ENCODE peak calls at places on chromosomes 3 and 15, in ten cellular contexts. Z is NCI-H526 treated with DMSO at 0.1 percent for 48 hours; W is RWPE1; H is GM19239; Q is iris pigment epithelial cell; M is T follicular helper cell; I is HT1080; R is EH; O is CD8-positive, alpha-beta T cell; C is GDM1. U is an unnamed sample.
A peak's percentile ranks its signal among the peaks of the same experiment; 100 is the strongest.

GRCh38 chr3:195196266-195196665 is 74.7 kb downstream of the XXYLT1 start:
- DNase-seq in M (no peak), O (no peak), Z (no peak), I (peak; percentile 79), W (peak; percentile 34), H (no peak), Q (peak; percentile 69), R (peak; percentile 69), C (no peak), U (no peak)

GRCh38 chr3:24290596-24290995 is 204.1 kb downstream of the THRB start:
- DNase-seq in C (no peak), M (no peak), H (no peak), Z (no peak), I (no peak), W (no peak), O (no peak), Q (peak; percentile 42), R (peak; percentile 8), U (no peak)

GRCh38 chr3:184737063-184737462 is 25.2 kb upstream of the MAGEF1 start:
- DNase-seq in C (no peak), R (peak; percentile 41), H (no peak), O (no peak), Q (no peak), M (no peak), W (no peak), Z (no peak), I (no peak), U (no peak)

GRCh38 chr15:90401499-90401898 is 13.5 kb downstream of the IQGAP1 start:
- DNase-seq in Q (no peak), M (no peak), Z (no peak), C (no peak), H (no peak), I (no peak), O (no peak), W (no peak), R (no peak), U (no peak)

GRCh38 chr3:109563149-109563548 is 225.8 kb upstream of the DPPA4 start:
- DNase-seq in M (no peak), R (no peak), Q (no peak), Z (no peak), W (no peak), O (peak; percentile 53), H (no peak), I (peak; percentile 40), C (no peak), U (no peak)

GRCh38 chr15:29131336-29132109 is 138.1 kb downstream of the NSMCE3 start:
- DNase-seq in Q (no peak), I (no peak), O (no peak), H (no peak), Z (no peak), W (no peak), C (no peak), R (no peak), M (no peak), U (no peak)

GRCh38 chr3:46422617-46423016 is 15.6 kb downstream of the CCRL2 start:
- DNase-seq in C (no peak), Q (peak; percentile 11), Z (no peak), M (no peak), O (no peak), H (no peak), R (no peak), W (peak; percentile 82), I (peak; percentile 90), U (no peak)

GRCh38 chr3:72595927-72596610 is 252.2 kb downstream of the SHQ1 start:
- DNase-seq in C (no peak), H (no peak), O (no peak), W (no peak), R (peak; percentile 66), M (no peak), Q (no peak), Z (no peak), I (peak; percentile 18), U (no peak)

GRCh38 chr15:78551902-78552301 is 11.7 kb downstream of the PSMA4 start:
- DNase-seq in W (no peak), O (no peak), I (no peak), Z (no peak), H (no peak), Q (no peak), M (no peak), R (no peak), C (no peak), U (no peak)

GRCh38 chr3:182603501-182603900 is 189.8 kb upstream of the ATP11B start:
- DNase-seq in O (no peak), Z (no peak), M (no peak), W (no peak), C (no peak), R (no peak), Q (no peak), H (no peak), I (no peak), U (no peak)

GRCh38 chr3:166405465-166405864 is 568.2 kb upstream of the BCHE start:
- DNase-seq in Z (no peak), Q (no peak), C (no peak), M (no peak), W (no peak), O (no peak), R (no peak), H (no peak), I (no peak), U (no peak)

GRCh38 chr3:10344147-10344943 is 23.4 kb upstream of the SEC13 start:
- DNase-seq in I (no peak), W (peak; percentile 32), R (peak; percentile 55), O (peak; percentile 48), M (peak; percentile 36), H (peak; percentile 79), Q (peak; percentile 51), C (peak; percentile 15), Z (no peak), U (peak; percentile 59)

GRCh38 chr3:162161595-162161994 is 665.0 kb downstream of the OTOL1 start:
- DNase-seq in I (no peak), C (no peak), R (no peak), H (no peak), Z (no peak), Q (no peak), O (no peak), M (no peak), W (no peak), U (no peak)

GRCh38 chr3:29521751-29522150 is 240.9 kb downstream of the RBMS3 start:
- DNase-seq in Z (no peak), O (no peak), I (no peak), Q (no peak), M (no peak), R (peak; percentile 34), W (no peak), C (no peak), H (no peak), U (no peak)

GRCh38 chr3:55329849-55330248 is 157.3 kb downstream of the WNT5A start:
- DNase-seq in H (no peak), W (peak; percentile 17), M (no peak), Z (no peak), I (peak; percentile 91), Q (peak; percentile 96), R (peak; percentile 96), C (no peak), O (no peak), U (no peak)

GRCh38 chr3:16803019-16803418 is 81.7 kb upstream of the PLCL2 start:
- DNase-seq in M (no peak), I (no peak), W (no peak), O (no peak), H (no peak), R (no peak), C (no peak), Z (no peak), Q (no peak), U (no peak)

GRCh38 chr3:189270248-189270832 is 98.6 kb downstream of the TPRG1 start:
- DNase-seq in I (peak; percentile 83), H (no peak), O (peak; percentile 27), C (no peak), W (peak; percentile 58), M (peak; percentile 3), Z (peak; percentile 9), Q (peak; percentile 79), R (peak; percentile 85), U (no peak)

U was measured in memory B cell.